ENCODE peak calls at places on chromosome 21, in four cellular contexts. E is sigmoid colon, Y is GM12865, N is dorsolateral prefrontal cortex. R is an unnamed sample.
A peak's percentile ranks its signal among the peaks of the same experiment; 100 is the strongest.

GRCh38 chr21:39888848-39889247 is 21.6 kb downstream of the PCP4 start:
- DNase-seq in Y (no peak), E (no peak), N (no peak), R (no peak)

GRCh38 chr21:42193721-42194120 is 25.2 kb upstream of the ABCG1 start:
- DNase-seq in Y (no peak), E (no peak), N (no peak), R (no peak)

GRCh38 chr21:41360072-41360821 is 1.6 kb upstream of the MX2 start:
- DNase-seq in E (peak; percentile 86), N (no peak), Y (no peak), R (no peak)

GRCh38 chr21:42025392-42026071 is 15.4 kb upstream of the ZBTB21 start:
- DNase-seq in E (peak; percentile 62), Y (no peak), N (no peak), R (no peak)

GRCh38 chr21:31198575-31198974 is 145.5 kb downstream of the TIAM1 start:
- DNase-seq in N (no peak), E (no peak), Y (peak; percentile 42), R (peak; percentile 16)

GRCh38 chr21:42362700-42363099 is 3.6 kb downstream of the TFF1 start:
- DNase-seq in N (no peak), E (no peak), Y (peak; percentile 41), R (no peak)

GRCh38 chr21:42971897-42972275 is 2.5 kb upstream of the PKNOX1 start:
- DNase-seq in E (peak; percentile 58), N (no peak), Y (no peak), R (no peak)

GRCh38 chr21:42527489-42528158 is 14.0 kb downstream of the SLC37A1 start:
- DNase-seq in E (no peak), Y (peak; percentile 82), N (no peak), R (peak; percentile 70)

GRCh38 chr21:15616864-15617574 is 112.8 kb upstream of the USP25 start:
- DNase-seq in E (no peak), N (no peak), Y (no peak), R (no peak)

GRCh38 chr21:10418649-10419048 is 102.7 kb upstream of the TPTE start:
- DNase-seq in N (no peak), E (no peak), Y (no peak), R (no peak)

GRCh38 chr21:35323947-35324346 is 274.8 kb upstream of the RUNX1 start:
- DNase-seq in N (no peak), E (peak; percentile 96), Y (no peak), R (no peak)

GRCh38 chr21:29148535-29148934 is 18.1 kb downstream of the MAP3K7CL start:
- DNase-seq in N (no peak), Y (peak; percentile 10), E (no peak), R (no peak)

GRCh38 chr21:24727803-24728425 is 879.4 kb downstream of the MRPL39 start:
- DNase-seq in Y (no peak), N (no peak), E (no peak), R (no peak)

GRCh38 chr21:30189763-30190162 is 23.2 kb upstream of the CLDN17 start:
- DNase-seq in E (no peak), N (no peak), Y (no peak), R (no peak)

GRCh38 chr21:45927032-45927431 is 54.5 kb upstream of the COL6A1 start:
- DNase-seq in N (no peak), Y (no peak), E (no peak), R (no peak)

GRCh38 chr21:45927851-45928850 is 53.4 kb upstream of the COL6A1 start:
- DNase-seq in N (no peak), Y (no peak), E (no peak), R (no peak)

GRCh38 chr21:45923146-45923545 is 58.4 kb upstream of the COL6A1 start:
- DNase-seq in E (peak; percentile 89), N (peak; percentile 87), Y (no peak), R (no peak)

GRCh38 chr21:45929477-45929876 is 52.1 kb upstream of the COL6A1 start:
- DNase-seq in N (no peak), Y (no peak), E (no peak), R (no peak)

GRCh38 chr21:45926281-45926680 is 55.3 kb upstream of the COL6A1 start:
- DNase-seq in N (no peak), Y (no peak), E (no peak), R (no peak)
- TF ChIP-seq CTCF in N (no peak), Y (no peak), E (no peak), R (no peak)

GRCh38 chr21:46320331-46320801 is 3.3 kb downstream of the C21orf58 start:
- DNase-seq in Y (no peak), E (no peak), N (no peak), R (no peak)
- H3K4me3 ChIP-seq in Y (no peak overlapping the region), E (no peak overlapping the region), N (no peak overlapping the region), R (no peak overlapping the region)

GRCh38 chr21:45475004-45475685 is 67.1 kb downstream of the SLC19A1 start:
- DNase-seq in Y (no peak), E (no peak), N (no peak), R (no peak)

GRCh38 chr21:45471229-45472052 is 66.5 kb downstream of the COL18A1 start:
- DNase-seq in Y (no peak), E (peak; percentile 87), N (no peak), R (no peak)

GRCh38 chr21:45473496-45474322 is 68.5 kb downstream of the SLC19A1 start:
- DNase-seq in Y (no peak), E (no peak), N (no peak), R (no peak)

GRCh38 chr21:45474323-45474950 is 67.8 kb downstream of the SLC19A1 start:
- DNase-seq in E (no peak), Y (no peak), N (no peak), R (no peak)

DNA sequence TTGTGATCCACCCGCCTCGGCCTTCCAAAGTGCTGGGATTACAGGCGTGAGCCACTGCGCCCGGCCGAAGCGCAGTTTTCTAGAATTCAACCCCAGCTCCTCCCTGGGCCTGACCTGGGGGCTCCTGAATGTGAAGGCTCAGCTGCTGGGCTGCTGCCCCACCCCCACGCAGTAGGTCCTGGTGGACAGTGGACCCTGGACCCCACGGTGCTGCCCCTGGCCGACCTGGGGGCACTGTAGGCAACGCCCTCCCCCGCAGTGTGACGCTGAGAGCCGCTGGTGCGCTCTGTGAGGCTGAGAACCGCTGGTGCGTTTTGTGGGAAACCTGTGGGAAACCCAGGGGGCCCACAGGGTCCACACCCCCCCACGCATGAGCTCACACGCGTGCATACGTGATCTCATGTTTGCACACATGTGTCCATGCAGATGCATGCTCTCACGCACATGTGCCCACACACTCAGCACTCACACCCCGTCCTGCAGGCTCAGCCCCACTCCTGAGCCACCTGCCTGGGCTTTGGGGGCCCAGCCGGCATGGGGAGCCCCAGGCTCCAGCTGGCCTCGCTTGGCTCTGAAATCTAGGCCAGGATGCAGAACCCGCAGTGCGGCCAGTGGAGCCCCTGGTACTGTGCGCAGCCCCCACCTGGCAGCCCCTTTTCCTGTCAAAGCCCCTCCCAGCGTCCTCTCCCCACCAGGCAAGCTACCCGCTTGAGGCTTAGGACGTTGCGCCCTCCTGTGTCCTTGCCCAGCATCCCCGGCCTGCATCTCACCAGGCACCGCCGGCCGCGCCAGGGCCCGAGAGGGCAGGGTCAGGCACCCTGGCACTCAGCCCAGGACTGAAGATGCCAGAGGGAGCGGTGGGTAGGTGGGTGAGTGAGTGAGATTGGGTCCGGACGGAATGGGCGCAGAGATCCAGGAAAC is 67.7 kb downstream of the COL18A1 start:
- DNase-seq in Y (no peak), E (no peak), N (peak; percentile 47), R (no peak)
- TF ChIP-seq CTCF in Y (no peak), E (no peak), N (no peak), R (no peak)

GRCh38 chr21:45331521-45332257 is 44.0 kb upstream of the POFUT2 start:
- DNase-seq in N (no peak), Y (no peak), E (peak; percentile 61), R (no peak)

GRCh38 chr21:45330851-45331261 is 43.2 kb upstream of the POFUT2 start:
- DNase-seq in Y (no peak), E (peak; percentile 63), N (no peak), R (no peak)

GRCh38 chr21:45329261-45330074 is 41.8 kb upstream of the POFUT2 start:
- DNase-seq in Y (no peak), E (peak; percentile 70), N (no peak), R (no peak)

GRCh38 chr21:45328198-45329087 is 40.7 kb upstream of the POFUT2 start:
- DNase-seq in E (peak; percentile 66), N (no peak), Y (no peak), R (no peak)

GRCh38 chr21:45330075-45330781 is 42.5 kb upstream of the POFUT2 start:
- DNase-seq in Y (no peak), E (peak; percentile 81), N (no peak), R (no peak)
- H3K4me3 ChIP-seq in Y (no peak overlapping the region), E (no peak overlapping the region), N (no peak overlapping the region), R (no peak overlapping the region)

DNA sequence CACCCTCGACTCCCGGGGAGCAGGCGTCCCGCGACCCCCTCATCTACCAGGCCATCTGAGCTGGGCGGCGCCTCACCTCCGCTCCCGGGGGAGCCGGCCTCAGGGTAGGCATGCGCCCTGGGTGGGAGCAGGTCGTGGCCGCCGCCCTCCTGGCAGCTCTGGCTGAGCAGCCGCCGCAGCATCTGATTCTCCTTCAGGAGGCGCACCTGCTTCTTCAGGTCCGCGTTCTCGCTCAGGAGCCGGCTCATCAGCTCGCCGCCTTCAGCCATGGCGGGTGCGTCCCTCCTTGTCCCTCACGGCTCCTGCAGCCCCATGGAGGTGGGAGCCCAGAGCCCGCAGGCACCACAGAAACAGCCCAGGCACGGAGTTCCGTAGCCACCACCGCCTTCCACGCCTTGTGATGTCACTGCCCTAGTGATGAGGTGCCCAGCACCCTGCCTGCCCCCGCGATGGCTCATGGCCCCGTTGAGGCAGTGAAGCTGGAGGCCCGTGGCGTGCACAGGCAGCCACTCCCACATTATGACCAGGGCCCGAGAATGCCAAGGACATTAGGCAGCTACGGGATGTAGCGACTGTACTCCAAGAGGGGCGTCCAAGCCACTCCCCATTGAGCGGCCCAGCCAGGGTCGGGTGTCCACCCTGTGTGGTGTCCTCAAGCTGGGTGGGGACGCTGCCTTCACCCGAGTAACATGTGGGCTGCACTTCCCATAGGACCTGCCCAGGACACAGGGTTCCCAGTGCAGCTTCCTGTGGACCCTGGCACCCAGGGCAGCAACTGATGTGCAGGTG is 1.5 kb downstream of the SPATC1L start:
- DNase-seq in Y (no peak), E (peak; percentile 71), N (no peak), R (no peak)
- TF ChIP-seq CTCF in Y (no peak), E (no peak), N (no peak), R (no peak)